ENCODE peak calls at places on chromosomes 12 and 14, in four cellular contexts. U is heart left ventricle, B is AG04450, N is epithelial cell of esophagus. H is an unnamed sample.
A peak's percentile ranks its signal among the peaks of the same experiment; 100 is the strongest.

GRCh38 chr14:46344327-46344937 is 307.1 kb downstream of the RPL10L start:
- DNase-seq in N (peak; percentile 51), U (no peak), B (no peak), H (peak; percentile 6)

GRCh38 chr12:124592050-124592449 is 24.6 kb upstream of the NCOR2 start:
- DNase-seq in U (no peak), N (peak; percentile 72), B (no peak), H (no peak)

GRCh38 chr12:57611810-57612710 is 825 bp downstream of the ARHGEF25 start:
- DNase-seq in N (no peak), U (no peak), B (no peak), H (no peak)

GRCh38 chr12:26953447-26953846 is 15.2 kb downstream of the FGFR1OP2 start:
- DNase-seq in B (no peak), U (no peak), N (no peak), H (no peak)

GRCh38 chr12:33988888-33989287 is 33.4 kb upstream of the ALG10 start:
- DNase-seq in U (no peak), B (no peak), N (peak; percentile 91), H (no peak)

GRCh38 chr14:56490379-56490778 is 89.2 kb upstream of the TMEM260 start:
- DNase-seq in N (peak; percentile 57), U (no peak), B (no peak), H (no peak)

GRCh38 chr12:122130150-122130549 is 43.9 kb downstream of the IL31 start:
- DNase-seq in U (no peak), N (peak; percentile 66), B (no peak), H (peak; percentile 65)

GRCh38 chr14:80164991-80165390 is 46.3 kb downstream of the DIO2 start:
- DNase-seq in B (peak; percentile 21), U (no peak), N (peak; percentile 50), H (no peak)

GRCh38 chr12:127494961-127495915 is 771.7 kb upstream of the TMEM132C start:
- DNase-seq in B (no peak), N (no peak), U (no peak), H (no peak)

GRCh38 chr14:53310412-53310811 is 157.3 kb upstream of the DDHD1 start:
- DNase-seq in N (no peak), B (no peak), U (no peak), H (no peak)

GRCh38 chr14:52073251-52073650 is 4.4 kb upstream of the NID2 start:
- DNase-seq in N (no peak), U (no peak), B (no peak), H (no peak)

GRCh38 chr12:57234571-57235011 is 5.1 kb downstream of the SHMT2 start:
- DNase-seq in B (no peak), U (no peak), N (no peak), H (no peak)

GRCh38 chr14:66272221-66272620 is 213.9 kb upstream of the CCDC196 start:
- DNase-seq in U (no peak), N (no peak), B (no peak), H (no peak)

GRCh38 chr12:95838125-95838524 is 20.6 kb upstream of the SNRPF start:
- DNase-seq in B (no peak), U (no peak), N (peak; percentile 10), H (no peak)

GRCh38 chr14:61663312-61663974 is 31.9 kb upstream of the HIF1A start:
- DNase-seq in U (no peak), N (no peak), B (no peak), H (no peak)

GRCh38 chr12:113154351-113154973 is 4.9 kb downstream of the CFAP73 start:
- DNase-seq in U (no peak), N (peak; percentile 38), B (no peak), H (no peak)

GRCh38 chr14:45743884-45744283 is 490.9 kb upstream of the MIS18BP1 start:
- DNase-seq in B (no peak), N (peak; percentile 12), U (no peak), H (no peak)

GRCh38 chr14:64422006-64422405 is 33.9 kb downstream of the MTHFD1 start:
- DNase-seq in B (no peak), N (no peak), U (no peak), H (no peak)

GRCh38 chr12:71392521-71393145 is 47.0 kb upstream of the LGR5 start:
- DNase-seq in N (peak; percentile 81), U (no peak), B (peak; percentile 37), H (peak; percentile 75)

GRCh38 chr12:124397807-124398577 is 103.1 kb downstream of the RFLNA start:
- DNase-seq in B (no peak), U (no peak), N (peak; percentile 28), H (no peak)

GRCh38 chr12:119258149-119258548 is 76.4 kb upstream of the CCDC60 start:
- DNase-seq in B (no peak), U (peak; percentile 27), N (no peak), H (no peak)

GRCh38 chr12:48800971-48801370 is 12.1 kb upstream of the ADCY6 start:
- DNase-seq in U (no peak), N (no peak), B (no peak), H (no peak)

GRCh38 chr14:104291123-104292000 is 153.0 kb downstream of the KIF26A start:
- DNase-seq in U (no peak), B (no peak), N (no peak), H (no peak)

GRCh38 chr14:22594156-22594716 is 3.9 kb upstream of the ABHD4 start:
- DNase-seq in B (no peak), N (no peak), U (no peak), H (no peak)

GRCh38 chr12:49367381-49368239 is at the start of gene SPATS2:
- DNase-seq in B (no peak), N (no peak), U (peak; percentile 94), H (no peak)

GRCh38 chr12:4272014-4272975 is 1.3 kb upstream of the CCND2 start:
- DNase-seq in N (peak; percentile 95), B (no peak), U (peak; percentile 85), H (no peak)

GRCh38 chr12:7806863-7807487 is 17.8 kb downstream of the NANOG start:
- DNase-seq in N (peak; percentile 54), U (peak; percentile 44), B (peak; percentile 4), H (no peak)

GRCh38 chr12:11969437-11970154 is 101.1 kb upstream of the BCL2L14 start:
- DNase-seq in N (no peak), B (no peak), U (no peak), H (no peak)

GRCh38 chr12:120332523-120332922 is 4.9 kb upstream of the PLA2G1B start:
- DNase-seq in B (no peak), U (no peak), N (no peak), H (no peak)

GRCh38 chr12:116922194-116922897 is 11.6 kb downstream of the FBXW8 start:
- DNase-seq in U (no peak), B (no peak), N (no peak), H (no peak)

GRCh38 chr14:34303811-34304210 is 158.2 kb downstream of the SPTSSA start:
- DNase-seq in B (no peak), U (no peak), N (no peak), H (no peak)

GRCh38 chr14:71776463-71777359 is 155.5 kb upstream of the RGS6 start:
- DNase-seq in N (no peak), U (no peak), B (no peak), H (no peak)

GRCh38 chr12:46383654-46384450 is 11.3 kb upstream of the SLC38A2 start:
- DNase-seq in N (peak; percentile 93), U (peak; percentile 94), B (peak; percentile 95), H (no peak)
- TF ChIP-seq CTCF in N (no peak), U (no peak), B (no peak), H (no peak)

DNA sequence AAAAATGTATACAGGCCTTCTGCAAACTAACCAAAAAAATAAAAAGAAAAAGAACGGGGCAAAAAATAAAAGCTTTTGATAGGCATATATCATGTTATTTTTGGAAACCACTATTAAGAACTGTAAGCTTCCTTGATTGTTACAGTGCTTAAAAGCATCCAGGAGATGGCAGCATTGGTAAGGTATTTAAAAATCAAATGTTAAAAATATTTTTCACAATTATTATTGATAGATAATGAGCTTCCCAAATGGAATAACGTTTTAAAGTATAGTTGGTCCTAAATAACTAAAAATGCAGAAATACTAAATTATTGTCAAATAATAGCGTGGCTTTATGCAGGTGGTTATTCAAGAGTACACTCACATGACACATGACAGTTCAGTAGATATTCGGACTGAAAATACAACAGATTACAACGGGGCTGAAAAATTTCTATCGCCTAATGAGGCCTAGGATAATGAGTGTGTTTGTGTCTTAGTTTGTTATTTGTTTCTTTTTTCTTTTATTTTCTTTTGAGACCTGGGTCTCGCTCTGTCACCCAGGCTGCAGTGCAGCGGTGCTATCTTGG is 127.2 kb upstream of the ATF7IP start:
- DNase-seq in B (no peak), U (no peak), N (peak; percentile 52), H (no peak)
- TF ChIP-seq CTCF in B (peak; percentile 63), U (peak; percentile 63), N (peak; percentile 54), H (peak; percentile 53)

GRCh38 chr14:100664234-100664633 is 62.5 kb upstream of the DLK1 start:
- DNase-seq in U (no peak), N (no peak), B (no peak), H (no peak)
- TF ChIP-seq CTCF in U (no peak), N (no peak), B (no peak), H (no peak)

GRCh38 chr14:82872494-82872893 is 1338.8 kb upstream of the SEL1L start:
- DNase-seq in U (no peak), B (no peak), N (peak; percentile 15), H (no peak)
- TF ChIP-seq CTCF in U (no peak), B (peak; percentile 2), N (peak; percentile 34), H (peak; percentile 18)

GRCh38 chr14:75022655-75023054 is 19.9 kb downstream of the EIF2B2 start:
- DNase-seq in B (no peak), U (peak; percentile 35), N (peak; percentile 26), H (no peak)
- TF ChIP-seq CTCF in B (peak; percentile 52), U (peak; percentile 11), N (peak; percentile 45), H (peak; percentile 67)

DNA sequence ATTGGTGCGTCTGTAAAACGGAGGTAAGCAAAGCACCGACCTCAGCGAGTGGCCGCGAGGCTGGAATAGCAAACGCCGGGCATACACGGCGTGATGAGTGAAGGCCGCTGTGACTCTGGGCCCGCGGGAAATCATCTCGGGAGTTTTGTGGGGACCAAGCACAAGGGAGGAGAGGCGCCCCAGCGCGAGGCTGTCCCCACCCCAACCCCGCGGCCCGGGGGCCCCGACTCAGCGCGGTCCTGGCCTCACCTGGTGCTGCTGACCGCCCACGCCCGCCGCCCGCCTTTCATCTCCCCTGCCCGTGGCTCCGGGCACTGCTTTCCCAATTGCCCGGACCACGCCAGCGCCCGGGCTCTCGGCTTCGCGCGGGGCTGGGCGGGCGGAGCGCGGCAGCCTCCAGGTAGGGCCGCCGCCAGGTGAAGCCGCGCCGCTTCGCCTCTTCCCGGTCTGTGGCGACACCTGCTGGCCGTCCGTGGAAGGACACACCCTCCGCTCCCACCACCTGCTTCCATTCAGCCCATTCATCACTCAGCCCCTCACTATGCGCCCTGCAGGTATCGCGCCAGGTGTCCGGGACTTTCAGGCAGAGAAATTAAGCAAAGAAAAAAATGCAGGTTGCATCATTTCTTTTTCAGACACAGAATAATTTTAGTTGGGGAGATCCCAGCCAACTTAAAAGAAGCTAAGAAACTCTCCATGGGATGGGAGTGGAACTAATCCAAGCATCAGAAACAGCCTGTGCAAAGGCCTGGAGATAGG is 360.4 kb downstream of the MED13L start:
- DNase-seq in N (peak; percentile 68), B (no peak), U (peak; percentile 53), H (no peak)
- TF ChIP-seq CTCF in N (peak; percentile 73), B (peak; percentile 83), U (peak; percentile 94), H (peak; percentile 84)

GRCh38 chr12:92146497-92146828 is 817 bp upstream of the BTG1 start:
- DNase-seq in U (no peak), B (no peak), N (peak; percentile 35), H (no peak)
- TF ChIP-seq CTCF in U (no peak), B (no peak), N (no peak), H (no peak)

H was measured in retinal pigment epithelial cell.